ENCODE peak calls at places on chromosomes 6 and 20, in nine cellular contexts. V, W, Y, M, D, U, I, F and B are unnamed samples.

GRCh38 chr6:42047790-42048405 is 2.4 kb upstream of the TAF8 start:
- DNase-seq in V (no peak), W (no peak), Y (no peak), M (no peak), D (no peak), U (no peak), I (no peak), F (peak; percentile 57), B (no peak)

GRCh38 chr6:118644007-118644406 is 7.4 kb downstream of the CEP85L start:
- DNase-seq in V (no peak), W (no peak), Y (no peak), M (no peak), D (no peak), U (peak; percentile 33), I (no peak), F (no peak), B (no peak)

GRCh38 chr20:36493013-36493800 is 48.1 kb upstream of the MYL9 start:
- DNase-seq in V (no peak), W (peak; percentile 6), Y (no peak), M (no peak), D (no peak), U (no peak), I (no peak), F (no peak), B (no peak)

GRCh38 chr6:101117397-101118185 is 236.5 kb upstream of the ASCC3 start:
- DNase-seq in V (no peak), W (no peak), Y (peak; percentile 30), M (peak; percentile 71), D (no peak), U (no peak), I (no peak), F (no peak), B (no peak)

GRCh38 chr6:121506761-121507754 is 71.6 kb downstream of the GJA1 start:
- DNase-seq in V (no peak), W (no peak), Y (no peak), M (no peak), D (no peak), U (peak; percentile 58), I (no peak), F (no peak), B (no peak)

GRCh38 chr6:46756469-46757205 is 9.9 kb downstream of the ANKRD66 start:
- DNase-seq in V (no peak), W (no peak), Y (peak; percentile 9), M (no peak), D (no peak), U (no peak), I (no peak), F (no peak), B (no peak)

GRCh38 chr6:137188855-137189254 is 15.4 kb upstream of the IL22RA2 start:
- DNase-seq in V (no peak), W (no peak), Y (no peak), M (no peak), D (peak; percentile 27), U (no peak), I (no peak), F (peak; percentile 48), B (no peak)

GRCh38 chr6:169212436-169212835 is 41.2 kb downstream of the THBS2 start:
- DNase-seq in V (no peak), W (no peak), Y (no peak), M (no peak), D (no peak), U (no peak), I (no peak), F (no peak), B (no peak)

GRCh38 chr6:64750910-64751309 is 956.1 kb downstream of the EYS start:
- DNase-seq in V (no peak), W (no peak), Y (no peak), M (no peak), D (no peak), U (no peak), I (no peak), F (no peak), B (no peak)